ENCODE peak calls at places on chromosome 17, in five cellular contexts. H, M, L, V and S are unnamed samples.

GRCh38 chr17:81526662-81527571 is 1.3 kb upstream of the FSCN2 start:
- DNase-seq in M (no peak), L (no peak), H (no peak), V (no peak), S (peak; percentile 0)

GRCh38 chr17:78174870-78175642 is 6.7 kb downstream of the SYNGR2 start:
- DNase-seq in V (peak; percentile 83), L (no peak), H (no peak), M (no peak), S (no peak)

GRCh38 chr17:33932996-33933395 is 322.1 kb upstream of the CCL2 start:
- DNase-seq in L (no peak), V (no peak), M (no peak), H (no peak), S (no peak)

GRCh38 chr17:72571813-72572396 is 451.1 kb downstream of the SOX9 start:
- DNase-seq in V (no peak), M (no peak), L (no peak), H (no peak), S (no peak)

GRCh38 chr17:14305785-14306496 is 5.1 kb downstream of the HS3ST3B1 start:
- DNase-seq in V (no peak), H (no peak), L (no peak), M (peak; percentile 27), S (no peak)

GRCh38 chr17:76063880-76064546 is 8.3 kb downstream of the SRP68 start:
- DNase-seq in M (no peak), L (no peak), H (no peak), V (no peak), S (no peak)

GRCh38 chr17:50386451-50386994 is 10.8 kb downstream of the LRRC59 start:
- DNase-seq in M (no peak), L (no peak), H (no peak), V (no peak), S (no peak)

GRCh38 chr17:27283057-27283456 is 10.9 kb upstream of the WSB1 start:
- DNase-seq in M (no peak), L (no peak), V (no peak), H (no peak), S (no peak)

GRCh38 chr17:78997231-78997741 is 12.3 kb downstream of the CANT1 start:
- DNase-seq in H (no peak), L (peak; percentile 18), V (no peak), M (no peak), S (no peak)